ENCODE peak calls at places on chromosomes 11 and 22, in five cellular contexts. Y, Q, L, P and H are unnamed samples.

GRCh38 chr22:46638601-46639431 is 18.6 kb downstream of the GRAMD4 start:
- DNase-seq in P (no peak), Y (peak; percentile 65), Q (no peak), L (peak; percentile 10), H (no peak)

GRCh38 chr11:34331329-34331728 is 26.5 kb downstream of the ABTB2 start:
- DNase-seq in P (no peak), Y (no peak), Q (no peak), L (no peak), H (peak; percentile 59)

GRCh38 chr11:17575431-17576425 is 28.7 kb downstream of the OTOG start:
- DNase-seq in Q (no peak), P (no peak), Y (peak; percentile 18), L (no peak), H (no peak)

GRCh38 chr11:27933992-27934829 is 173.7 kb downstream of the KIF18A start:
- DNase-seq in Y (no peak), L (peak; percentile 100), Q (no peak), P (no peak), H (peak; percentile 95)

GRCh38 chr22:28269277-28269676 is 350.2 kb upstream of the PITPNB start:
- DNase-seq in L (no peak), P (no peak), Q (no peak), Y (no peak), H (no peak)

GRCh38 chr11:59918987-59919589 is 19.1 kb upstream of the OOSP1 start:
- DNase-seq in P (no peak), L (no peak), Q (no peak), Y (peak; percentile 58), H (peak; percentile 4)

GRCh38 chr11:60563553-60564235 is 48.5 kb downstream of the MS4A13 start:
- DNase-seq in Y (no peak), Q (no peak), L (no peak), P (no peak), H (no peak)

GRCh38 chr11:48109046-48109666 is 107.5 kb upstream of the OR4B1 start:
- DNase-seq in Y (no peak), L (no peak), Q (no peak), P (no peak), H (peak; percentile 51)

GRCh38 chr11:117969160-117969991 is 16.8 kb upstream of the IL10RA start:
- DNase-seq in L (no peak), Q (no peak), Y (no peak), P (no peak), H (no peak)

GRCh38 chr11:126157326-126158030 is 54.0 kb downstream of the RPUSD4 start:
- DNase-seq in P (no peak), Q (no peak), L (no peak), Y (no peak), H (no peak)

GRCh38 chr22:29266564-29267461 is 968 bp downstream of the RHBDD3 start:
- DNase-seq in L (no peak), Q (no peak), Y (no peak), P (no peak), H (no peak)

GRCh38 chr22:29782061-29782845 is 15.1 kb downstream of the UQCR10 start:
- DNase-seq in P (peak; percentile 78), Y (peak; percentile 87), L (no peak), Q (peak; percentile 49), H (no peak)

GRCh38 chr22:49011769-49012598 is 815.7 kb downstream of the BRD1 start:
- DNase-seq in L (no peak), Q (peak; percentile 6), Y (peak; percentile 22), P (no peak), H (no peak)

GRCh38 chr11:47494996-47495855 is 46.3 kb upstream of the RAPSN start:
- DNase-seq in Y (no peak), L (peak; percentile 56), P (no peak), Q (no peak), H (no peak)

GRCh38 chr11:65156926-65157325 is 13.1 kb upstream of the SPDYC start:
- DNase-seq in Q (no peak), Y (no peak), P (no peak), L (no peak), H (no peak)
- TF ChIP-seq CTCF in Q (no peak), Y (no peak), P (no peak), L (no peak), H (no peak)

GRCh38 chr11:3035333-3035732 is 21.9 kb downstream of the CARS1 start:
- DNase-seq in Q (no peak), P (no peak), Y (no peak), L (no peak), H (no peak)
- H3K4me3 ChIP-seq in Q (no peak overlapping the region), P (no peak overlapping the region), Y (no peak overlapping the region), L (no peak overlapping the region), H (no peak overlapping the region)

GRCh38 chr11:22670803-22671202 is 4.4 kb downstream of the GAS2 start:
- DNase-seq in Y (no peak), L (no peak), Q (no peak), P (no peak), H (no peak)
- TF ChIP-seq CTCF in Y (no peak), L (no peak), Q (no peak), P (peak; percentile 48), H (no peak)

GRCh38 chr11:65584102-65584501 is 8.2 kb downstream of the EHBP1L1 start:
- DNase-seq in Y (no peak), P (no peak), L (no peak), Q (no peak), H (no peak)

GRCh38 chr11:65586247-65586630 is 9.4 kb downstream of the KCNK7 start:
- DNase-seq in Y (no peak), P (no peak), Q (no peak), L (no peak), H (no peak)

GRCh38 chr11:65585396-65586246 is 9.8 kb downstream of the EHBP1L1 start:
- DNase-seq in Y (no peak), Q (no peak), P (no peak), L (no peak), H (no peak)

GRCh38 chr11:65583589-65583988 is 7.7 kb downstream of the EHBP1L1 start:
- DNase-seq in P (no peak), Q (no peak), L (no peak), Y (no peak), H (no peak)

GRCh38 chr11:65584723-65585171 is 8.9 kb downstream of the EHBP1L1 start:
- DNase-seq in Q (no peak), P (no peak), L (no peak), Y (no peak), H (no peak)
- H3K4me3 ChIP-seq in Q (no peak overlapping the region), P (no peak overlapping the region), L (no peak overlapping the region), Y (peak overlapping the region; percentile 9), H (no peak overlapping the region)

GRCh38 chr11:19525276-19525675 is 187.4 kb upstream of the NAV2 start:
- DNase-seq in L (no peak), P (no peak), Y (no peak), Q (no peak), H (no peak)
- TF ChIP-seq CTCF in L (no peak), P (no peak), Y (no peak), Q (no peak), H (no peak)

DNA sequence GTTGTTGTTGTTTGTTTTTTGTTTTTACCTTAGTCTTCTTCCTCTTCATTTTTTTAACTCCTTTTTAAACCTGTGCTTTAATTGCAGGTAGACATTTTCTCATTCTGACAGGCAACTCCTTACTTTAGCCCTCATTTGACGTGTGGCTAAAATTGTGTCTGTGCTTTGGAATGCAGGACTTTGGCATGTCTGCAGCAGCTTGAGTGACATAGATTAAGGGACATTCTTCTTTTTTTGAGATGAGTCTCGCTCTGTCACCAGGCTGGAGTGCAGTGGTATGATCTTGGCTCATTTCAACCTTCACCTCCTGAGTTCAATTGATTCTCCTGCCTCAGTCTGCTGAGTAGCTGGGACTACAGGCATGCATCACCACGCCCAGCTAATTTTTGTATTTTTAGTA is 100.8 kb downstream of the FAT3 start:
- DNase-seq in L (no peak), P (no peak), Q (no peak), Y (no peak), H (no peak)
- H3K4me3 ChIP-seq in L (no peak overlapping the region), P (no peak overlapping the region), Q (no peak overlapping the region), Y (no peak overlapping the region), H (no peak overlapping the region)

GRCh38 chr11:44310198-44310455 is 188 bp upstream of the ALX4 start:
- DNase-seq in Y (no peak), P (no peak), Q (no peak), L (no peak), H (no peak)
- TF ChIP-seq CTCF in Y (no peak), P (no peak), Q (no peak), L (no peak), H (no peak)

GRCh38 chr22:41779889-41780505 is 20.5 kb upstream of the CCDC134 start:
- DNase-seq in L (no peak), P (no peak), Y (no peak), Q (no peak), H (no peak)

GRCh38 chr22:41782751-41783150 is 17.7 kb upstream of the CCDC134 start:
- DNase-seq in P (no peak), Q (no peak), Y (no peak), L (no peak), H (no peak)

GRCh38 chr22:41782316-41782715 is 18.2 kb upstream of the CCDC134 start:
- DNase-seq in Y (no peak), Q (no peak), P (no peak), L (no peak), H (no peak)

GRCh38 chr22:41781508-41781906 is 19.0 kb upstream of the CCDC134 start:
- DNase-seq in P (no peak), Y (no peak), Q (no peak), L (no peak), H (no peak)

DNA sequence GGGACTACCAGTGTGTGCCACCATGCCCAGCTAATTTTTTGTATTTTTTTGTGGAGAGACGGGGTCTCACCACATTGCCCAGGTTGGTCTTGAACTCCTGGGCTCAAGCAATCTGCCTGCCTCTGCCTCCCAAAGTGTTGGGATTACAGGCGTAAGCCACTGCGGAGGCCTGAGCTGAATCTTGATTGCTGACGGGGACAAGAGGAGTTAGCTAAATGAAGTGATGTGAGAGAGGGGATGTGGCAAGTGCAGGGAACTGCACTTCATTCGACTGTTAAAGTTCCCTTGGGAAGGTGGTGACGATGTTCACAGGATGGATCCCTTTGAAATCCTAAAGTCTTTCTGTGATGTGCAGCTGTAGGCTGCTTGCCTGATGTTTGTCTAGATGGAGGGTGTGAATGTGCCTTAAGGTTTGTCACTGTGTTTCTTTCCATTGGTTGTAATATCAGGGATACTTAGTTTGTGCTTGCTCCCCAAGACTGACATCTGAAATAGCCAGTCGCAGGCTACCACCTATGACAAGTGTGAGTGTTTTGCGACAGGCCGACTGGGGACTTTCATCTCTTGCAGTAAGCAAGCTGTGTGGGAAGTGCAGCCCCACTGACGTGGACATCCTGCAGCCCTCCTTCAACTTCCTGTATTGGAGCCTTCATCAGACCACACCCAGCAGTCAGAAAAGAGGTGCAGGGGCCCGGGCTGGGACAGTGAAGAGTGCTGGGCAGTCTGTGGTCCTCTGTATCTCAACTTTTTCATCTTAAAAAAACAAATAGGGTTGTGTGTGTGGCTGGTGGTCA is 19.6 kb upstream of the CCDC134 start:
- DNase-seq in Q (peak; percentile 57), L (no peak), P (peak; percentile 80), Y (peak; percentile 67), H (no peak)
- H3K4me3 ChIP-seq in Q (no peak overlapping the region), L (no peak overlapping the region), P (no peak overlapping the region), Y (peak overlapping the region; percentile 14), H (no peak overlapping the region)

GRCh38 chr11:122157540-122158173 is 41.6 kb upstream of the BLID start:
- DNase-seq in Q (no peak), Y (no peak), L (no peak), P (no peak), H (no peak)
- TF ChIP-seq CTCF in Q (no peak), Y (no peak), L (no peak), P (no peak), H (no peak)